ENCODE peak calls at places on chromosomes 3 and 15, in four cellular contexts. K is heart left ventricle, X is PC-3, T is psoas muscle. U is an unnamed sample.

GRCh38 chr15:56913670-56914069 is 4.8 kb upstream of the TCF12 start:
- DNase-seq in K (no peak), X (no peak), T (no peak), U (no peak)

GRCh38 chr3:106819445-106819844 is 557.8 kb upstream of the CCDC54 start:
- DNase-seq in K (no peak), X (no peak), T (no peak), U (no peak)

GRCh38 chr3:126870608-126871210 is 112.2 kb upstream of the PLXNA1 start:
- DNase-seq in K (no peak), X (no peak), T (no peak), U (no peak)

GRCh38 chr3:17032407-17033034 is 147.8 kb downstream of the PLCL2 start:
- DNase-seq in K (no peak), X (peak; percentile 70), T (no peak), U (no peak)

GRCh38 chr3:64191822-64192221 is 33.4 kb downstream of the PRICKLE2 start:
- DNase-seq in K (no peak), X (no peak), T (no peak), U (no peak)

GRCh38 chr15:62165029-62165792 is at the start of gene C2CD4B:
- DNase-seq in K (peak; percentile 78), X (no peak), T (peak; percentile 70), U (no peak)

GRCh38 chr15:36877796-36878744 is 222.3 kb downstream of the MEIS2 start:
- DNase-seq in K (peak; percentile 29), X (no peak), T (peak; percentile 40), U (no peak)

GRCh38 chr3:144229973-144230372 is 258.4 kb downstream of the DIPK2A start:
- DNase-seq in K (no peak), X (no peak), T (no peak), U (no peak)

GRCh38 chr3:182628531-182628930 is 164.8 kb upstream of the ATP11B start:
- DNase-seq in K (no peak), X (no peak), T (no peak), U (no peak)

GRCh38 chr3:124383051-124383450 is 347.2 kb upstream of the UMPS start:
- DNase-seq in K (no peak), X (peak; percentile 50), T (no peak), U (no peak)

GRCh38 chr3:184082465-184082864 is 14.4 kb upstream of the HTR3E start:
- DNase-seq in K (no peak), X (no peak), T (no peak), U (no peak)

GRCh38 chr3:37765591-37766219 is 96.0 kb upstream of the CTDSPL start:
- DNase-seq in K (peak; percentile 44), X (no peak), T (no peak), U (no peak)

GRCh38 chr3:177574232-177574856 is 377.1 kb upstream of the TBL1XR1 start:
- DNase-seq in K (peak; percentile 32), X (no peak), T (no peak), U (peak; percentile 46)

GRCh38 chr15:74263473-74263872 is 27.3 kb downstream of the CCDC33 start:
- DNase-seq in K (no peak), X (no peak), T (no peak), U (no peak)

GRCh38 chr15:68316061-68316804 is 38.7 kb downstream of the FEM1B start:
- DNase-seq in K (no peak), X (peak; percentile 20), T (no peak), U (no peak)

GRCh38 chr3:29091599-29092189 is 189.2 kb upstream of the RBMS3 start:
- DNase-seq in K (no peak), X (no peak), T (no peak), U (no peak)

GRCh38 chr15:56244811-56245576 is 1.3 kb upstream of the RFX7 start:
- DNase-seq in K (no peak), X (no peak), T (no peak), U (no peak)

GRCh38 chr3:70242297-70242868 is 70.1 kb downstream of the MDFIC2 start:
- DNase-seq in K (no peak), X (no peak), T (no peak), U (no peak)

GRCh38 chr15:89429023-89429422 is 67.4 kb downstream of the RHCG start:
- DNase-seq in K (no peak), X (no peak), T (no peak), U (no peak)

GRCh38 chr15:70517194-70517590 is 246.2 kb downstream of the UACA start:
- DNase-seq in K (no peak), X (no peak), T (no peak), U (no peak)

GRCh38 chr15:73941871-73942635 is 15.8 kb downstream of the LOXL1 start:
- DNase-seq in K (peak; percentile 26), X (peak; percentile 90), T (peak; percentile 34), U (no peak)

GRCh38 chr15:53976844-53977392 is 1.3 kb upstream of the UNC13C start:
- DNase-seq in K (no peak), X (peak; percentile 8), T (peak; percentile 62), U (no peak)

GRCh38 chr15:87547470-87548181 is 708.9 kb downstream of the NTRK3 start:
- DNase-seq in K (no peak), X (no peak), T (no peak), U (no peak)

GRCh38 chr15:82540984-82541431 is 751 bp upstream of the RPS17 start:
- DNase-seq in K (no peak), X (no peak), T (peak; percentile 49), U (no peak)

GRCh38 chr3:184005981-184006507 is 11.6 kb downstream of the ABCC5 start:
- DNase-seq in K (peak; percentile 78), X (peak; percentile 98), T (peak; percentile 90), U (no peak)

GRCh38 chr15:93071469-93071891 is 17.5 kb downstream of the RGMA start:
- DNase-seq in K (no peak), X (no peak), T (peak; percentile 58), U (no peak)

GRCh38 chr15:60875681-60876080 is 353.4 kb downstream of the RORA start:
- DNase-seq in K (no peak), X (no peak), T (no peak), U (no peak)

GRCh38 chr3:99997293-99997692 is 117.0 kb downstream of the FILIP1L start:
- DNase-seq in K (no peak), X (no peak), T (no peak), U (no peak)

GRCh38 chr3:79497447-79498111 is 270.2 kb downstream of the ROBO1 start:
- DNase-seq in K (no peak), X (peak; percentile 50), T (no peak), U (no peak)

GRCh38 chr3:172675371-172676193 is 35.3 kb downstream of the NCEH1 start:
- DNase-seq in K (no peak), X (peak; percentile 88), T (no peak), U (no peak)

GRCh38 chr15:76333309-76333708 is 3.3 kb upstream of the ISL2 start:
- DNase-seq in K (no peak), X (no peak), T (no peak), U (no peak)

GRCh38 chr15:76332796-76333195 is 3.8 kb upstream of the ISL2 start:
- DNase-seq in K (no peak), X (no peak), T (no peak), U (no peak)

GRCh38 chr15:76335129-76335850 is 1.3 kb upstream of the ISL2 start:
- DNase-seq in K (no peak), X (no peak), T (no peak), U (no peak)

GRCh38 chr15:76334438-76335004 is 2.1 kb upstream of the ISL2 start:
- DNase-seq in K (no peak), X (no peak), T (no peak), U (no peak)

GRCh38 chr15:76333720-76334437 is 2.7 kb upstream of the ISL2 start:
- DNase-seq in K (no peak), X (peak; percentile 19), T (no peak), U (no peak)
- TF ChIP-seq CTCF in K (no peak), X (peak; percentile 51), T (no peak), U (peak; percentile 34)

GRCh38 chr3:108131795-108132134 is 40.9 kb upstream of the CD47 start:
- DNase-seq in K (no peak), X (no peak), T (no peak), U (no peak)
- H3K4me3 ChIP-seq in K (no peak overlapping the region), X (no peak overlapping the region), T (no peak overlapping the region), U (no peak overlapping the region)

DNA sequence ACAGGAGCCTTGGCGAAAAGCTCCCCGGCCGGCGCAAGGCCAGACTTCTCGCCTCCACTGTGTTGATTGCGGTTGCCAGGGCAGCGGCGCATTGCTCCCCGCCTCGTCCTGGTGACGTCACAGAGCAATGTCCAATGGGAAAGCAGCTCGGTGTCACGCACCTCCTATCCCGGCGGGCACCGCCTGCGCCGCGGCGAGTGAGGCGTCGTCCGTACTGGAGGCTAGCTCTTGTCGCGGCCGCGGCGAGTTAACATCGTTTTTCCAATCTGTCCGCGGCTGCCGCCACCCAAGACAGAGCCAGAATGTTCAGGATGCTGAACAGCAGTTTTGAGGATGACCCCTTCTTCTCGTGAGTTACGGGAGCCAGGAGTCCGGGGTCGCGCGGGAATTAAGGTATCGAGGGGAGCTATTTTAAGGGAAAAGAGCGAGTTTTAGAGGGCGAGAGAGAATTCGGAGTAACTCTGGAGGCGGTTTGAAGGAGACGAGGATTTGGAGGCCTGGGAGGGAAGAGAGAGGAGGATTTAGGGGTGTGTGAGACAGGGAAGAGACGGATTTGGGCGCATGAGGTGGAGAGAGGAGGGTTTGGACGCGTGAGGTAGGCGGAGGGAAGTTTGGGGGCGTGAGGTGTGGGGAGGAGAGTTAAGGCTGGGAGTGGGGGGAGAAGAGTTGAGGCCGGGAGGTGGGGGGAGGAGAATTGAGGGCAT is at the start of gene MLF1:
- DNase-seq in K (peak; percentile 99), X (peak; percentile 94), T (peak; percentile 98), U (peak; percentile 80)
- H3K27ac ChIP-seq in K (peak within 1 kb of the TSS; percentile 81), X (peak within 1 kb of the TSS; percentile 46), T (peak within 1 kb of the TSS; percentile 86), U (peak within 1 kb of the TSS; percentile 41)

DNA sequence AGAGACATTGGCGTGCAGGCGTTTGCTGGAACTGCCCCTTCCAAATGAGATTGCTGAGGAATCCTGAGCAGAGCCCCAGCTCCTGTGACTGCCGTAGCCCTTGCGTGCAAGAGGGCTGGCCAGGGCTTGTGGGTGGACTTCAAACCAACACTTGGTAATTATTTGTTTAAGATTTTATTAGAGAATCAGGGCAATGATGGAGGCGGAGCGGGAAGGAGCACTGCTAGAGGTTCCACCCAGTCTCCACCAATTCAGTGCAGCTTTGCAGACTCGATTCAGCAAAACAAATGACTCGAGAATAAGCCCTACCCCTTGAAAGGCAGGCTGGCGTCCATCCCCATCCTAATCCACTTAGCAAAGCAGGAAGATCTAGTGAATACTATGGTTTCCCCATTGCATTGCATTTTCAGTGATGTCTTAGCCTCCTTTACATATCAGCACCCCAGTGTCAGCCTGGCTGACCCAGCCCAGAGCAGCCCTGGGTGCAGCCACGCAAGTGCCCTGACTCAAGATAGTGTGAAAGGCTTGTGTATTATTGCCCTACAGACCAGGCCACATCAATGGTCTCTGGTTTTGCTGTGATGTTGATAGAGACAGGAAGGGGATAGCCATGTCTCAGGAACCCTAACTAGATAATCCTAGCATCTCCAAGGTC is 26.0 kb downstream of the GLDN start:
- DNase-seq in K (no peak), X (peak; percentile 75), T (no peak), U (no peak)
- TF ChIP-seq CTCF in K (no peak), X (no peak), T (no peak), U (no peak)

U was measured in AG04450.